ENCODE peak calls at places on chromosome 4, in five cellular contexts. Z is progenitor cell of endocrine pancreas, U is adipocyte, Y is endothelial cell, B is HFFc6. J is an unnamed sample.

GRCh38 chr4:185721190-185721948 is 90.6 kb downstream of the SORBS2 start:
- DNase-seq in Z (no peak), U (peak), Y (no peak), B (no peak), J (peak)

GRCh38 chr4:125776146-125776545 is 461.4 kb downstream of the FAT4 start:
- DNase-seq in Z (no peak), U (no peak), Y (no peak), B (no peak), J (no peak)

GRCh38 chr4:105061136-105061696 is 85.5 kb upstream of the TET2 start:
- DNase-seq in Z (no peak), U (no peak), Y (no peak), B (no peak), J (peak)

GRCh38 chr4:40622913-40623312 is 6.8 kb downstream of the RBM47 start:
- DNase-seq in Z (no peak), U (no peak), Y (no peak), B (no peak), J (no peak)

GRCh38 chr4:65943076-65943475 is 272.8 kb upstream of the EPHA5 start:
- DNase-seq in Z (no peak), U (peak), Y (peak), B (peak), J (peak)

GRCh38 chr4:161419822-161420221 is 744.0 kb downstream of the FSTL5 start:
- DNase-seq in Z (no peak), U (no peak), Y (peak), B (no peak), J (peak)

GRCh38 chr4:51963871-51964513 is 56.2 kb downstream of the LRRC66 start:
- DNase-seq in Z (no peak), U (peak), Y (no peak), B (no peak), J (peak)

GRCh38 chr4:168527560-168527959 is 30.7 kb downstream of the PALLD start:
- DNase-seq in Z (no peak), U (no peak), Y (no peak), B (no peak), J (no peak)

GRCh38 chr4:141851246-141851891 is 215.0 kb downstream of the IL15 start:
- DNase-seq in Z (no peak), U (peak), Y (no peak), B (no peak), J (no peak)

GRCh38 chr4:162164881-162165528 is 1.2 kb upstream of the FSTL5 start:
- DNase-seq in Z (no peak), U (peak), Y (no peak), B (no peak), J (peak)

GRCh38 chr4:3679851-3680311 is 86.3 kb upstream of the ADRA2C start:
- DNase-seq in Z (no peak), U (no peak), Y (no peak), B (no peak), J (peak)

GRCh38 chr4:125735107-125735506 is 420.4 kb downstream of the FAT4 start:
- DNase-seq in Z (no peak), U (peak), Y (peak), B (peak), J (peak)

GRCh38 chr4:26896636-26897035 is 36.0 kb downstream of the STIM2 start:
- DNase-seq in Z (no peak), U (peak), Y (no peak), B (no peak), J (peak)

GRCh38 chr4:87872043-87872442 is 39.3 kb downstream of the MEPE start:
- DNase-seq in Z (no peak), U (no peak), Y (no peak), B (no peak), J (no peak)

GRCh38 chr4:121991968-121992367 is 40.1 kb upstream of the TRPC3 start:
- DNase-seq in Z (no peak), U (peak), Y (no peak), B (no peak), J (no peak)

J was measured in LHCN-M2.